ENCODE peak calls at places on chromosomes 6 and 20, in five cellular contexts. A, B, G, D and O are unnamed samples.

GRCh38 chr20:38307371-38308046 is 3.6 kb downstream of the BPI start:
- DNase-seq in A (no peak), G (no peak), D (no peak), B (no peak), O (no peak)

GRCh38 chr6:8000080-8001035 is 63.8 kb downstream of the BLOC1S5 start:
- DNase-seq in B (no peak), G (no peak), D (no peak), A (no peak), O (no peak)

GRCh38 chr20:59749293-59749680 is 144.9 kb downstream of the PHACTR3 start:
- DNase-seq in G (no peak), D (no peak), B (no peak), A (peak; percentile 93), O (no peak)

GRCh38 chr6:77466055-77467028 is 3.1 kb upstream of the HTR1B start:
- DNase-seq in A (peak; percentile 80), G (no peak), B (peak; percentile 51), D (peak; percentile 61), O (no peak)

GRCh38 chr6:29976588-29977424 is 34.5 kb downstream of the HLA-A start:
- DNase-seq in D (peak; percentile 84), G (peak; percentile 5), A (peak; percentile 87), B (peak; percentile 85), O (no peak)

GRCh38 chr6:147099974-147100373 is 104.2 kb upstream of the STXBP5 start:
- DNase-seq in D (no peak), A (peak; percentile 39), G (no peak), B (no peak), O (peak; percentile 34)

GRCh38 chr6:27280064-27280539 is 32.0 kb downstream of the POM121L2 start:
- DNase-seq in D (no peak), G (no peak), A (peak; percentile 43), B (no peak), O (no peak)

GRCh38 chr20:24892931-24893330 is 56.1 kb upstream of the CST7 start:
- DNase-seq in G (no peak), B (no peak), D (no peak), A (no peak), O (no peak)

GRCh38 chr6:137001287-137001976 is 43.3 kb downstream of the IL20RA start:
- DNase-seq in D (no peak), A (no peak), B (peak; percentile 64), G (no peak), O (no peak)

GRCh38 chr6:111938710-111939109 is 65.5 kb upstream of the FYN start:
- DNase-seq in B (no peak), G (no peak), A (peak; percentile 25), D (no peak), O (peak; percentile 90)